ENCODE peak calls at places on chromosomes 1 and 21, in seven cellular contexts. R is H4; K is activated T-helper 1 cell treated with anti-CD3 and anti-CD28 coated beads, Interleukin-2, amount 50 U/mL, for 16 hours; Q is HT-29; G is SW480; N is activated CD4-positive, alpha-beta T cell treated with anti-CD3 and anti-CD28 coated beads for 36 hours; W is stimulated activated CD4-positive, alpha-beta T cell treated with anti-CD3 and anti-CD28 coated beads, Interleukin-1b, Interleukin-23, amount 100 ng/mL, for 24 hours. X is an unnamed sample.
A peak's percentile ranks its signal among the peaks of the same experiment; 100 is the strongest.

GRCh38 chr1:185933580-185933979 is 199.4 kb downstream of the HMCN1 start:
- DNase-seq in R (no peak), K (no peak), Q (no peak), G (no peak), N (no peak), W (no peak), X (no peak)

GRCh38 chr1:187267745-187268277 is 439.1 kb downstream of the PLA2G4A start:
- DNase-seq in R (no peak), K (no peak), Q (no peak), G (no peak), N (no peak), W (no peak), X (no peak)

GRCh38 chr1:245690153-245690552 is 535.4 kb downstream of the KIF26B start:
- DNase-seq in R (no peak), K (no peak), Q (no peak), G (no peak), N (no peak), W (no peak), X (no peak)

GRCh38 chr1:165284471-165284870 is 72.0 kb downstream of the LMX1A start:
- DNase-seq in R (no peak), K (no peak), Q (no peak), G (no peak), N (no peak), W (no peak), X (no peak)

GRCh38 chr1:220113136-220113695 is 19.3 kb downstream of the IARS2 start:
- DNase-seq in R (peak; percentile 21), K (no peak), Q (peak; percentile 65), G (peak; percentile 29), N (peak; percentile 40), W (no peak), X (peak; percentile 65)

GRCh38 chr1:204728045-204728444 is 42.5 kb upstream of the LRRN2 start:
- DNase-seq in R (no peak), K (no peak), Q (no peak), G (no peak), N (no peak), W (no peak), X (no peak)

GRCh38 chr1:91741301-91741700 is 144.7 kb downstream of the TGFBR3 start:
- DNase-seq in R (no peak), K (no peak), Q (no peak), G (no peak), N (no peak), W (no peak), X (no peak)

GRCh38 chr1:204649756-204650155 is 35.8 kb downstream of the LRRN2 start:
- DNase-seq in R (no peak), K (no peak), Q (no peak), G (no peak), N (no peak), W (no peak), X (no peak)

GRCh38 chr1:89608627-89609338 is 24.1 kb upstream of the LRRC8C start:
- DNase-seq in R (no peak), K (peak; percentile 45), Q (no peak), G (no peak), N (peak; percentile 79), W (no peak), X (no peak)

GRCh38 chr21:17527240-17527639 is 14.4 kb downstream of the CXADR start:
- DNase-seq in R (peak; percentile 77), K (no peak), Q (peak; percentile 72), G (no peak), N (no peak), W (no peak), X (peak; percentile 41)

GRCh38 chr1:224454337-224455055 is 19.9 kb upstream of the WDR26 start:
- DNase-seq in R (no peak), K (no peak), Q (peak; percentile 85), G (peak; percentile 92), N (no peak), W (no peak), X (peak; percentile 70)

GRCh38 chr1:18199462-18199861 is 91.9 kb downstream of the IGSF21 start:
- DNase-seq in R (no peak), K (no peak), Q (no peak), G (no peak), N (no peak), W (no peak), X (no peak)

GRCh38 chr1:156025873-156026272 is 5.1 kb upstream of the SSR2 start:
- DNase-seq in R (no peak), K (no peak), Q (peak; percentile 76), G (no peak), N (peak; percentile 68), W (peak; percentile 5), X (peak; percentile 53)

GRCh38 chr1:219507432-219507831 is 105.5 kb downstream of the ZC3H11B start:
- DNase-seq in R (no peak), K (no peak), Q (no peak), G (no peak), N (no peak), W (no peak), X (no peak)

GRCh38 chr1:235075121-235075954 is 53.3 kb downstream of the TOMM20 start:
- DNase-seq in R (peak; percentile 83), K (no peak), Q (peak; percentile 71), G (peak; percentile 84), N (peak; percentile 86), W (peak; percentile 78), X (peak; percentile 37)

GRCh38 chr1:160575112-160575664 is 4.1 kb downstream of the CD84 start:
- DNase-seq in R (no peak), K (no peak), Q (no peak), G (no peak), N (peak; percentile 28), W (no peak), X (no peak)